ENCODE peak calls at places on chromosomes 11 and 22, in nine cellular contexts. D is GM23338, X is colonic mucosa, A is body of pancreas, T is heart left ventricle, C is mesendoderm, Y is endodermal cell, K is IMR-90, B is cardiac muscle cell. I is an unnamed sample.

GRCh38 chr11:36672815-36673450 is 74.9 kb upstream of the RAG2 start:
- DNase-seq in D (peak; percentile 72), X (peak; percentile 27), A (peak; percentile 30), T (no peak), C (peak; percentile 49), Y (no peak), K (peak; percentile 58), B (peak; percentile 35), I (no peak)

GRCh38 chr11:64875369-64876225 is 2.8 kb downstream of the EHD1 start:
- DNase-seq in D (no peak), X (no peak), A (no peak), T (no peak), C (no peak), Y (no peak), K (no peak), B (no peak), I (no peak)

GRCh38 chr22:27576815-27577564 is 224.6 kb downstream of the MN1 start:
- DNase-seq in D (peak; percentile 32), X (no peak), A (peak; percentile 31), T (no peak), C (no peak), Y (no peak), K (peak; percentile 70), B (no peak), I (no peak)

GRCh38 chr11:1131033-1131911 is 26.5 kb upstream of the MUC5AC start:
- DNase-seq in D (peak; percentile 32), X (no peak), A (no peak), T (peak; percentile 37), C (no peak), Y (peak; percentile 50), K (no peak), B (no peak), I (no peak)

GRCh38 chr11:19987243-19987870 is 172.9 kb downstream of the DBX1 start:
- DNase-seq in D (no peak), X (no peak), A (no peak), T (no peak), C (peak; percentile 68), Y (no peak), K (no peak), B (peak; percentile 68), I (no peak)

GRCh38 chr11:15737326-15737725 is 619.0 kb downstream of the SOX6 start:
- DNase-seq in D (no peak), X (no peak), A (no peak), T (no peak), C (no peak), Y (no peak), K (peak; percentile 69), B (no peak), I (no peak)

GRCh38 chr11:15944460-15944859 is 411.9 kb downstream of the SOX6 start:
- DNase-seq in D (peak; percentile 6), X (no peak), A (no peak), T (no peak), C (no peak), Y (peak; percentile 64), K (peak; percentile 12), B (no peak), I (no peak)

GRCh38 chr11:5204787-5205186 is 4.3 kb upstream of the OR51V1 start:
- DNase-seq in D (peak; percentile 81), X (no peak), A (no peak), T (no peak), C (peak; percentile 87), Y (no peak), K (peak; percentile 90), B (peak; percentile 63), I (no peak)

GRCh38 chr11:66543263-66544107 is 2.4 kb downstream of the ZDHHC24 start:
- DNase-seq in D (peak; percentile 80), X (peak; percentile 35), A (peak; percentile 28), T (no peak), C (peak; percentile 69), Y (peak; percentile 88), K (peak; percentile 57), B (no peak), I (no peak)

GRCh38 chr11:134554861-134555260 is 142.8 kb upstream of the B3GAT1 start:
- DNase-seq in D (no peak), X (no peak), A (no peak), T (no peak), C (no peak), Y (peak; percentile 13), K (no peak), B (no peak), I (no peak)

GRCh38 chr22:44407404-44408226 is 90.4 kb downstream of the RTL6 start:
- DNase-seq in D (no peak), X (no peak), A (peak; percentile 6), T (peak; percentile 52), C (no peak), Y (no peak), K (no peak), B (no peak), I (no peak)

DNA sequence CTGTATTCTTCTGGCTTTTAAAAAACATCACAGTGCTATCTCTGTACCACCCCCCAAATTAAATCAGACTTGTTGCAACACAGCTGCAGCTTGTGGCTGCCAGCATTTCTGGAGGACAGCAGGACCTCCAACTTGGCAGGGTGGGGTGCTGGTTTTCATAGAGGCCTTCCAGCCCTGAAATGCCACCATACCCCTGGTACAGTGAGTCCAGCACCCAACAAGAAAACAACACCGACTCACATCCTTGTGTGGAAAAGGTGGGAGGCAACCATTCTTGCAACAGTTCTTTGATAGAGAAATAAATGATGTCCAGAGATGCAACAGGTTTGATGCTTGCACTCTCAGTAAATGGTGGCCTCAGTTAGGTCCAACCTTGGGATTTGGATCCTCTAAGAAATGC is 96.0 kb downstream of the ABTB2 start:
- DNase-seq in D (no peak), X (no peak), A (no peak), T (no peak), C (no peak), Y (no peak), K (no peak), B (no peak), I (peak; percentile 47)
- H3K27ac ChIP-seq in D (no peak overlapping the region), X (no peak overlapping the region), A (peak overlapping the region; percentile 73), T (no peak overlapping the region), C (no peak overlapping the region), Y (no peak overlapping the region), K (no peak overlapping the region), B (no peak overlapping the region), I (peak overlapping the region; percentile 84)

DNA sequence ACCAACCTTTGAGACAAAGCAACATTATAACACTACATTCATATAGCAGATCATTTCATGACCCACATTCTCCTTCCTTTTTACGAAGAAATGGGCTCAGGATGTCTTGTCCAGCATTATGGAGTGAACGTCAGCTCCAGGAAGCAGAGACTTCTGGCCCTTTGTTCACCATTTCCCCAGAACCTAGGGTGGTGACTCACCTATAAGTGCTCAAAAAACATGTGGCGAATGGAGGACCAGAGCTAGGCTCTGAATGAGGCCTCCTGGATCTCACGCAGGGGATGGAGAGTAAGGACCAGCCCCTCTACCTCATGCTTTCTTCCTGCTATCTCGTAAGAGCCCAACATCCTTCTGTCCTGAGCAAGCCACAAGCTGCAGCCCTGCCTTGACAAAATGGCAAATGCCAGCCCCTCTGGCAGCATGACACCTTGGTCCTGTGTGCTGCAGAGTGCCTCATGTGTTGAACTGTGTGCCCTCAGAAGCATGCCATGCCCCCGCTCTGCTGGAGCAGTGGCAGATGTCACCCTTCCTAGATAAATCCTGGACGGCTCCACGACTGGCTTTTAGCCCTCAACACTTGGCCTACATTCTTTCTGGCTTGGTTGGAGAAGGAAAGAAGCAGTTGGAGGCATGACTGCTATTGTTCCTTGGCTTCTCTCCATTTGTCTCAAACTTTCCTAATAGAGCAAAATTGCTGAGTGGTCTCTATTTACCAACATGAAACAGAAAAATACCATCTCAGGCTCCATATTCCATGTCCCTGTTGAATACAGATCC is 6.5 kb upstream of the ST3GAL4 start:
- DNase-seq in D (no peak), X (no peak), A (no peak), T (peak; percentile 64), C (no peak), Y (no peak), K (peak; percentile 36), B (no peak), I (no peak)
- H3K27ac ChIP-seq in D (no peak overlapping the region), X (peak overlapping the region; percentile 24), A (no peak overlapping the region), T (peak overlapping the region; percentile 59), C (no peak overlapping the region), Y (no peak overlapping the region), K (no peak overlapping the region), B (peak overlapping the region; percentile 89), I (no peak overlapping the region)

DNA sequence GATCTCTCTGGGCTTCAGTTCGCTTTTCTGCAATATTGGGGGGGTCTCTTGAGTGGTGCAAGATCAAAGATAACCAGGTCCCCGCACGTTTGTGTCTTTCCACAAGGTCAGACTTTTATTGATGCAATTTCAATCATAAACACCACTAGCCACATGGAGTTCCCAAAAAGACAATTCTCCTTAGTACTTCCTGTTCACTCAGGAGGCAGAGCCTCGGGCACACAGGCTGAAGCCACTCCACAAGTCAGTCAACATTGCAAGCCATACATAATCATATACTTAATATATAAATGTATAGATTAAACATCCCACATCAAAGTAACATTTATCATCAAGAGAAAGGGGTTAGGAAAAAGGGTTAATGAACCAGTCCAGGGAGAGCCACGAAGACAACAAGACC is 12.0 kb downstream of the ST14 start:
- DNase-seq in D (no peak), X (no peak), A (no peak), T (no peak), C (no peak), Y (no peak), K (no peak), B (no peak), I (no peak)
- H3K27ac ChIP-seq in D (no peak overlapping the region), X (peak overlapping the region; percentile 66), A (no peak overlapping the region), T (no peak overlapping the region), C (no peak overlapping the region), Y (no peak overlapping the region), K (no peak overlapping the region), B (no peak overlapping the region), I (no peak overlapping the region)

GRCh38 chr11:128289048-128289447 is 298.3 kb downstream of the ETS1 start:
- DNase-seq in D (no peak), X (no peak), A (no peak), T (no peak), C (no peak), Y (no peak), K (no peak), B (no peak), I (no peak)

GRCh38 chr11:128291835-128292234 is 295.5 kb downstream of the ETS1 start:
- DNase-seq in D (no peak), X (peak; percentile 61), A (no peak), T (no peak), C (no peak), Y (no peak), K (no peak), B (no peak), I (no peak)

GRCh38 chr11:128288368-128288767 is 299.0 kb downstream of the ETS1 start:
- DNase-seq in D (no peak), X (no peak), A (no peak), T (no peak), C (peak; percentile 21), Y (no peak), K (peak; percentile 31), B (peak; percentile 62), I (no peak)

GRCh38 chr11:128290106-128290840 is 297.1 kb downstream of the ETS1 start:
- DNase-seq in D (peak; percentile 82), X (peak; percentile 80), A (peak; percentile 63), T (peak; percentile 71), C (peak; percentile 69), Y (peak; percentile 77), K (peak; percentile 95), B (peak; percentile 81), I (no peak)

DNA sequence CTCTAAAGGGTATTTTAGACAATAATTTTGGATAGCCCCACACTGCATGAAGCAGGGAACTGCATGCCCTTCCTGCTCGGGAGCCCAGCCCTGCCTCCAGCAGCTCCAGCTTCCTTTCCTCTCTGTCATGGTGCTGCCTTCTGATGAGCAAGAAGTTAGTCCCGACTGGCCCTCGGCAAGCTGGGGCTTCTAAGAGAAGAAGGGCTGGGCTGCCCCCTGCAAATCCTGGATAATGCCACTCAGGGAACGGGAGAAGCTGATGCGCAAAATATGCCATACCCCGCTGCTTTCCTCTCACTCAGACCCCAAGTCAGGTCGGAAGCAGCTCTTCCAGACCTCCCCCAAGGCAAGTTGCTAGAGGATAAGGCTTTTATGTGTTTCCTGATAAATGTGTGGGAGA is 296.3 kb downstream of the ETS1 start:
- DNase-seq in D (no peak), X (no peak), A (no peak), T (no peak), C (no peak), Y (no peak), K (no peak), B (no peak), I (no peak)
- H3K27ac ChIP-seq in D (no peak overlapping the region), X (peak overlapping the region; percentile 77), A (no peak overlapping the region), T (peak overlapping the region; percentile 27), C (no peak overlapping the region), Y (no peak overlapping the region), K (no peak overlapping the region), B (no peak overlapping the region), I (no peak overlapping the region)

I was measured in caudate nucleus.